ENCODE peak calls at places on chromosome 10, in eight cellular contexts. P is stimulated activated CD4-positive, alpha-beta T cell treated with anti-CD3 and anti-CD28 coated beads, Interleukin-1b, Interleukin-23, amount 100 ng/mL, for 4 hours; I is NCI-H1092; H is CD8-positive, alpha-beta T cell; B is Right ventricle myocardium superior; V is lung microvascular endothelial cell; O is T-helper 9 cell; E is astrocyte. X is an unnamed sample.

GRCh38 chr10:6120691-6121090 is 31.9 kb downstream of the RBM17 start:
- DNase-seq in B (no peak), V (no peak), O (no peak), H (no peak), I (no peak), E (no peak), P (no peak), X (no peak)

GRCh38 chr10:43106256-43107091 is 29.6 kb downstream of the RET start:
- DNase-seq in V (no peak), H (no peak), B (no peak), P (no peak), O (no peak), E (no peak), I (no peak), X (no peak)

GRCh38 chr10:3570855-3571266 is 214.1 kb downstream of the KLF6 start:
- DNase-seq in E (peak), O (no peak), H (no peak), V (peak), P (no peak), B (peak), I (no peak), X (no peak)

GRCh38 chr10:34241226-34242000 is 573.7 kb downstream of the PARD3 start:
- DNase-seq in H (no peak), O (no peak), I (no peak), B (no peak), E (no peak), V (no peak), P (no peak), X (no peak)

GRCh38 chr10:74677951-74678350 is 148.4 kb upstream of the KAT6B start:
- DNase-seq in E (no peak), B (no peak), I (no peak), O (no peak), V (no peak), P (no peak), H (no peak), X (no peak)

GRCh38 chr10:30728786-30729185 is 99.2 kb upstream of the LYZL2 start:
- DNase-seq in V (no peak), P (no peak), B (no peak), O (no peak), E (no peak), H (no peak), I (no peak), X (no peak)

GRCh38 chr10:30803901-30804322 is 174.4 kb upstream of the LYZL2 start:
- DNase-seq in V (peak), O (no peak), E (peak), H (no peak), B (peak), P (no peak), I (no peak), X (no peak)

GRCh38 chr10:73810735-73811465 is 498 bp downstream of the NDST2 start:
- DNase-seq in H (peak), V (peak), I (no peak), B (peak), P (peak), E (no peak), O (peak), X (peak)

GRCh38 chr10:131785121-131785460 is 115.7 kb upstream of the PPP2R2D start:
- DNase-seq in O (no peak), P (no peak), B (no peak), V (no peak), E (no peak), I (no peak), H (no peak), X (no peak)

GRCh38 chr10:114261116-114261515 is 22.1 kb downstream of the VWA2 start:
- DNase-seq in V (no peak), P (no peak), O (no peak), H (no peak), B (no peak), E (peak), I (no peak), X (no peak)

GRCh38 chr10:73218466-73219191 is 28.4 kb downstream of the DNAJC9 start:
- DNase-seq in I (no peak), P (no peak), V (peak), B (no peak), H (no peak), O (no peak), E (no peak), X (no peak)

GRCh38 chr10:106226123-106226522 is 938.4 kb downstream of the SORCS1 start:
- DNase-seq in I (no peak), O (no peak), V (no peak), P (no peak), H (no peak), B (no peak), E (no peak), X (no peak)

X was measured in mesothelial cell of epicardium.